ENCODE peak calls at places on chromosomes 11 and 22, in ten cellular contexts. One of them, this sample, is unnamed.

GRCh38 chr11:3859373-3859881 is 4.0 kb downstream of the STIM1 start:
- DNase-seq in SK-MEL-5: no peak
- DNase-seq in hypothalamus: no peak
- DNase-seq in HT-29: no peak
- DNase-seq in stimulated activated CD8-positive, alpha-beta memory T cell treated with anti-CD3 and anti-CD28 coated beads, Interleukin-12 subunit alpha, Interleukin-12 subunit beta, amount 100 ng/mL, for 1 hour: no peak
- DNase-seq in germinal center: no peak
- DNase-seq in endothelial cell: no peak
- DNase-seq in memory B cell: no peak
- DNase-seq in ELF-1: no peak
- DNase-seq in sciatic nerve: no peak
- DNase-seq in this sample: no peak

GRCh38 chr11:111851636-111852035 is 19.7 kb downstream of the ALG9 start:
- DNase-seq in SK-MEL-5: peak; percentile 31
- DNase-seq in hypothalamus: no peak
- DNase-seq in HT-29: peak; percentile 51
- DNase-seq in stimulated activated CD8-positive, alpha-beta memory T cell treated with anti-CD3 and anti-CD28 coated beads, Interleukin-12 subunit alpha, Interleukin-12 subunit beta, amount 100 ng/mL, for 1 hour: no peak
- DNase-seq in germinal center: no peak
- DNase-seq in endothelial cell: no peak
- DNase-seq in memory B cell: no peak
- DNase-seq in ELF-1: no peak
- DNase-seq in sciatic nerve: no peak
- DNase-seq in this sample: no peak

GRCh38 chr11:33068611-33069340 is 29.4 kb downstream of the TCP11L1 start:
- DNase-seq in SK-MEL-5: no peak
- DNase-seq in hypothalamus: no peak
- DNase-seq in HT-29: no peak
- DNase-seq in stimulated activated CD8-positive, alpha-beta memory T cell treated with anti-CD3 and anti-CD28 coated beads, Interleukin-12 subunit alpha, Interleukin-12 subunit beta, amount 100 ng/mL, for 1 hour: no peak
- DNase-seq in germinal center: no peak
- DNase-seq in endothelial cell: no peak
- DNase-seq in memory B cell: no peak
- DNase-seq in ELF-1: no peak
- DNase-seq in sciatic nerve: no peak
- DNase-seq in this sample: no peak

GRCh38 chr11:115238802-115239201 is 265.4 kb downstream of the CADM1 start:
- DNase-seq in SK-MEL-5: no peak
- DNase-seq in hypothalamus: no peak
- DNase-seq in HT-29: no peak
- DNase-seq in stimulated activated CD8-positive, alpha-beta memory T cell treated with anti-CD3 and anti-CD28 coated beads, Interleukin-12 subunit alpha, Interleukin-12 subunit beta, amount 100 ng/mL, for 1 hour: no peak
- DNase-seq in germinal center: no peak
- DNase-seq in endothelial cell: no peak
- DNase-seq in memory B cell: no peak
- DNase-seq in ELF-1: no peak
- DNase-seq in sciatic nerve: no peak
- DNase-seq in this sample: no peak

GRCh38 chr11:27209562-27210005 is 153.4 kb downstream of the CCDC34 start:
- DNase-seq in SK-MEL-5: peak; percentile 51
- DNase-seq in hypothalamus: no peak
- DNase-seq in HT-29: peak; percentile 95
- DNase-seq in stimulated activated CD8-positive, alpha-beta memory T cell treated with anti-CD3 and anti-CD28 coated beads, Interleukin-12 subunit alpha, Interleukin-12 subunit beta, amount 100 ng/mL, for 1 hour: no peak
- DNase-seq in germinal center: no peak
- DNase-seq in endothelial cell: no peak
- DNase-seq in memory B cell: no peak
- DNase-seq in ELF-1: peak; percentile 60
- DNase-seq in sciatic nerve: no peak
- DNase-seq in this sample: no peak

GRCh38 chr11:9138133-9138453 is 46.7 kb upstream of the SCUBE2 start:
- DNase-seq in SK-MEL-5: no peak
- DNase-seq in hypothalamus: no peak
- DNase-seq in HT-29: no peak
- DNase-seq in stimulated activated CD8-positive, alpha-beta memory T cell treated with anti-CD3 and anti-CD28 coated beads, Interleukin-12 subunit alpha, Interleukin-12 subunit beta, amount 100 ng/mL, for 1 hour: no peak
- DNase-seq in germinal center: no peak
- DNase-seq in endothelial cell: no peak
- DNase-seq in memory B cell: no peak
- DNase-seq in ELF-1: no peak
- DNase-seq in sciatic nerve: no peak
- DNase-seq in this sample: no peak

GRCh38 chr22:40728731-40729189 is 49.5 kb downstream of the MCHR1 start:
- DNase-seq in SK-MEL-5: peak; percentile 58
- DNase-seq in hypothalamus: no peak
- DNase-seq in HT-29: no peak
- DNase-seq in stimulated activated CD8-positive, alpha-beta memory T cell treated with anti-CD3 and anti-CD28 coated beads, Interleukin-12 subunit alpha, Interleukin-12 subunit beta, amount 100 ng/mL, for 1 hour: peak; percentile 46
- DNase-seq in germinal center: no peak
- DNase-seq in endothelial cell: no peak
- DNase-seq in memory B cell: no peak
- DNase-seq in ELF-1: peak; percentile 79
- DNase-seq in sciatic nerve: no peak
- DNase-seq in this sample: no peak

GRCh38 chr22:33332538-33332937 is 274.4 kb upstream of the SYN3 start:
- DNase-seq in SK-MEL-5: no peak
- DNase-seq in hypothalamus: no peak
- DNase-seq in HT-29: no peak
- DNase-seq in stimulated activated CD8-positive, alpha-beta memory T cell treated with anti-CD3 and anti-CD28 coated beads, Interleukin-12 subunit alpha, Interleukin-12 subunit beta, amount 100 ng/mL, for 1 hour: no peak
- DNase-seq in germinal center: no peak
- DNase-seq in endothelial cell: no peak
- DNase-seq in memory B cell: no peak
- DNase-seq in ELF-1: no peak
- DNase-seq in sciatic nerve: no peak
- DNase-seq in this sample: no peak

GRCh38 chr11:116176484-116177005 is 596.2 kb downstream of the BUD13 start:
- DNase-seq in SK-MEL-5: no peak
- DNase-seq in hypothalamus: no peak
- DNase-seq in HT-29: no peak
- DNase-seq in stimulated activated CD8-positive, alpha-beta memory T cell treated with anti-CD3 and anti-CD28 coated beads, Interleukin-12 subunit alpha, Interleukin-12 subunit beta, amount 100 ng/mL, for 1 hour: no peak
- DNase-seq in germinal center: no peak
- DNase-seq in endothelial cell: no peak
- DNase-seq in memory B cell: no peak
- DNase-seq in ELF-1: no peak
- DNase-seq in sciatic nerve: no peak
- DNase-seq in this sample: no peak

GRCh38 chr11:2975594-2975993 is 16.5 kb downstream of the NAP1L4 start:
- DNase-seq in SK-MEL-5: peak; percentile 80
- DNase-seq in hypothalamus: peak; percentile 28
- DNase-seq in HT-29: peak; percentile 59
- DNase-seq in stimulated activated CD8-positive, alpha-beta memory T cell treated with anti-CD3 and anti-CD28 coated beads, Interleukin-12 subunit alpha, Interleukin-12 subunit beta, amount 100 ng/mL, for 1 hour: peak; percentile 20
- DNase-seq in germinal center: peak; percentile 54
- DNase-seq in endothelial cell: no peak
- DNase-seq in memory B cell: peak; percentile 7
- DNase-seq in ELF-1: no peak
- DNase-seq in sciatic nerve: no peak
- DNase-seq in this sample: no peak

GRCh38 chr11:70825893-70826540 is 426.4 kb downstream of the SHANK2 start:
- DNase-seq in SK-MEL-5: peak; percentile 37
- DNase-seq in hypothalamus: no peak
- DNase-seq in HT-29: no peak
- DNase-seq in stimulated activated CD8-positive, alpha-beta memory T cell treated with anti-CD3 and anti-CD28 coated beads, Interleukin-12 subunit alpha, Interleukin-12 subunit beta, amount 100 ng/mL, for 1 hour: no peak
- DNase-seq in germinal center: no peak
- DNase-seq in endothelial cell: no peak
- DNase-seq in memory B cell: no peak
- DNase-seq in ELF-1: peak; percentile 16
- DNase-seq in sciatic nerve: no peak
- DNase-seq in this sample: no peak

This sample was measured in breast epithelium.